ENCODE peak calls at places on chromosomes 2 and 18, in seven cellular contexts. One of them, this sample, is unnamed.
A peak's percentile ranks its signal among the peaks of the same experiment; 100 is the strongest.

GRCh38 chr18:39600894-39601293 is 2035.3 kb upstream of the CELF4 start:
- DNase-seq in RWPE1: no peak
- DNase-seq in skeletal muscle cell: no peak
- DNase-seq in T-helper 2 cell: no peak
- DNase-seq in MCF 10A: no peak
- DNase-seq in left lung: no peak
- DNase-seq in GM12865: no peak
- DNase-seq in this sample: no peak

GRCh38 chr2:11203480-11203879 is 48.2 kb downstream of the SLC66A3 start:
- DNase-seq in T-helper 2 cell: no peak
- DNase-seq in RWPE1: peak; percentile 14
- DNase-seq in MCF 10A: peak; percentile 35
- DNase-seq in GM12865: peak; percentile 8
- DNase-seq in skeletal muscle cell: peak; percentile 10
- DNase-seq in left lung: no peak
- DNase-seq in this sample: no peak

GRCh38 chr2:66495788-66496640 is 61.1 kb downstream of the MEIS1 start:
- DNase-seq in RWPE1: peak; percentile 95
- DNase-seq in GM12865: no peak
- DNase-seq in T-helper 2 cell: no peak
- DNase-seq in MCF 10A: peak; percentile 95
- DNase-seq in left lung: no peak
- DNase-seq in skeletal muscle cell: peak; percentile 74
- DNase-seq in this sample: no peak

GRCh38 chr2:163717993-163718680 is 17.7 kb downstream of the FIGN start:
- DNase-seq in GM12865: no peak
- DNase-seq in T-helper 2 cell: no peak
- DNase-seq in MCF 10A: no peak
- DNase-seq in left lung: no peak
- DNase-seq in RWPE1: no peak
- DNase-seq in skeletal muscle cell: no peak
- DNase-seq in this sample: no peak

GRCh38 chr2:95366514-95366913 is 36.0 kb upstream of the FAHD2A start:
- DNase-seq in T-helper 2 cell: no peak
- DNase-seq in left lung: no peak
- DNase-seq in GM12865: no peak
- DNase-seq in RWPE1: no peak
- DNase-seq in skeletal muscle cell: no peak
- DNase-seq in MCF 10A: no peak
- DNase-seq in this sample: no peak

GRCh38 chr18:79257480-79257879 is 138.2 kb upstream of the NFATC1 start:
- DNase-seq in RWPE1: no peak
- DNase-seq in T-helper 2 cell: no peak
- DNase-seq in GM12865: no peak
- DNase-seq in MCF 10A: no peak
- DNase-seq in left lung: no peak
- DNase-seq in skeletal muscle cell: no peak
- DNase-seq in this sample: no peak

GRCh38 chr2:142076319-142076718 is 54.5 kb downstream of the LRP1B start:
- DNase-seq in RWPE1: no peak
- DNase-seq in GM12865: no peak
- DNase-seq in MCF 10A: no peak
- DNase-seq in left lung: no peak
- DNase-seq in skeletal muscle cell: no peak
- DNase-seq in T-helper 2 cell: no peak
- DNase-seq in this sample: no peak

GRCh38 chr2:199261221-199261620 is 196.5 kb downstream of the SATB2 start:
- DNase-seq in MCF 10A: peak; percentile 77
- DNase-seq in T-helper 2 cell: no peak
- DNase-seq in left lung: no peak
- DNase-seq in RWPE1: peak; percentile 27
- DNase-seq in skeletal muscle cell: peak; percentile 89
- DNase-seq in GM12865: no peak
- DNase-seq in this sample: no peak

GRCh38 chr2:216015722-216016464 is 2.5 kb upstream of the MREG start:
- DNase-seq in MCF 10A: no peak
- DNase-seq in left lung: no peak
- DNase-seq in RWPE1: no peak
- DNase-seq in T-helper 2 cell: no peak
- DNase-seq in GM12865: peak; percentile 95
- DNase-seq in skeletal muscle cell: no peak
- DNase-seq in this sample: no peak

GRCh38 chr18:31497711-31498449 is at the start of gene DSG2:
- DNase-seq in GM12865: peak; percentile 84
- DNase-seq in RWPE1: peak; percentile 77
- DNase-seq in MCF 10A: peak; percentile 83
- DNase-seq in skeletal muscle cell: no peak
- DNase-seq in left lung: peak; percentile 74
- DNase-seq in T-helper 2 cell: no peak
- DNase-seq in this sample: peak; percentile 77

This sample was measured in mesothelial cell of epicardium.